ENCODE peak calls at places on chromosomes 1 and 21, in seven cellular contexts. X is HepG2, R is K562, T is HCT116, D is GM12878, P is SK-N-SH, A is H1. C is an unnamed sample.

GRCh38 chr1:107523061-107523460 is 382.2 kb downstream of the NTNG1 start:
- DNase-seq in X (no peak), R (no peak), T (no peak), D (no peak), P (no peak), A (no peak), C (no peak)

GRCh38 chr1:77762072-77762476 is 2.4 kb upstream of the USP33 start:
- DNase-seq in X (peak; percentile 33), R (peak; percentile 28), T (peak; percentile 65), D (no peak), P (no peak), A (no peak), C (no peak)

GRCh38 chr1:154711416-154711815 is 103.4 kb upstream of the ADAR start:
- DNase-seq in X (no peak), R (no peak), T (no peak), D (no peak), P (no peak), A (no peak), C (no peak)

GRCh38 chr1:119943216-119943615 is 46.9 kb upstream of the ADAM30 start:
- DNase-seq in X (no peak), R (no peak), T (no peak), D (no peak), P (no peak), A (no peak), C (no peak)

GRCh38 chr1:229288516-229288915 is 17.6 kb downstream of the RAB4A start:
- DNase-seq in X (no peak), R (no peak), T (no peak), D (no peak), P (no peak), A (no peak), C (no peak)

GRCh38 chr1:13651279-13651678 is 48.7 kb upstream of the PRDM2 start:
- DNase-seq in X (peak; percentile 48), R (no peak), T (no peak), D (no peak), P (no peak), A (no peak), C (no peak)

GRCh38 chr1:208010487-208011079 is 99.7 kb upstream of the CD34 start:
- DNase-seq in X (no peak), R (no peak), T (no peak), D (no peak), P (no peak), A (no peak), C (no peak)

GRCh38 chr1:155192346-155193274 is 15.1 kb downstream of the THBS3 start:
- DNase-seq in X (no peak), R (peak; percentile 80), T (no peak), D (no peak), P (peak; percentile 55), A (peak; percentile 83), C (peak; percentile 97)

GRCh38 chr1:45299981-45300668 is 26.6 kb upstream of the HPDL start:
- DNase-seq in X (peak; percentile 80), R (peak; percentile 65), T (peak; percentile 51), D (no peak), P (peak; percentile 66), A (peak; percentile 46), C (peak; percentile 74)

GRCh38 chr1:175480343-175480827 is 263.0 kb downstream of the TNR start:
- DNase-seq in X (no peak), R (no peak), T (no peak), D (no peak), P (no peak), A (no peak), C (no peak)

DNA sequence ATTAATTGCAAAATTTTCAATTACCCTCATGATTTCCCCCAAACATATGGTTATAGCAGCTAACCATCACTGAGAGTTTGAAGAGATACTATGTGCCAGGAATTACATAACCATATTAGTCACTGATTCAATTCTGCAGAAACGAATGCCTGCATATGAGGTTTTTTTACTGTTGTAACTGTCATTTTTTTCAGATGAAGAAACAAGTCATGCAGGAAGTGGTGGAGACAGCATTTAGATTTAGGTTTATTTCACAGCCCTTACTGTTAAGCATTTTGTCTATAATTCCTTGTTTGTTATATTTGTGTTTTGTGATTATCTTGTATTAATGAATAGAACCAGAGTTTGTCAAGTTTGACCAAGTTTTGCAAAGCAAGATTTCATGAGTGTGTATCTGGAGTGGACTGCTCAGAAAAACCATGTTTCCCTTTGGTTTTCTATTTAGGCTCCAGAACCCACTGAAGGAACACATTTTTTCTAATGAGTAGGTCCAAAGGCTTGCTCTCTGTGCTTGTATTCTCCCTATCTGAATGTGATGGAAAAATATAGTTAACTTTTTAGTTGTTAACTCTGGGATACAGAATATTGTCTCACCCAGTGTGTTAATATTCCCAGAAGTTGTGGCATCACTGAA is 308.5 kb upstream of the ADAMTS5 start:
- DNase-seq in X (no peak), R (no peak), T (no peak), D (no peak), P (peak; percentile 15), A (no peak), C (no peak)
- TF ChIP-seq JUND in X (no peak), R (no peak), T (no peak), D (no peak), P (peak; percentile 70), A (no peak), C (no peak)

DNA sequence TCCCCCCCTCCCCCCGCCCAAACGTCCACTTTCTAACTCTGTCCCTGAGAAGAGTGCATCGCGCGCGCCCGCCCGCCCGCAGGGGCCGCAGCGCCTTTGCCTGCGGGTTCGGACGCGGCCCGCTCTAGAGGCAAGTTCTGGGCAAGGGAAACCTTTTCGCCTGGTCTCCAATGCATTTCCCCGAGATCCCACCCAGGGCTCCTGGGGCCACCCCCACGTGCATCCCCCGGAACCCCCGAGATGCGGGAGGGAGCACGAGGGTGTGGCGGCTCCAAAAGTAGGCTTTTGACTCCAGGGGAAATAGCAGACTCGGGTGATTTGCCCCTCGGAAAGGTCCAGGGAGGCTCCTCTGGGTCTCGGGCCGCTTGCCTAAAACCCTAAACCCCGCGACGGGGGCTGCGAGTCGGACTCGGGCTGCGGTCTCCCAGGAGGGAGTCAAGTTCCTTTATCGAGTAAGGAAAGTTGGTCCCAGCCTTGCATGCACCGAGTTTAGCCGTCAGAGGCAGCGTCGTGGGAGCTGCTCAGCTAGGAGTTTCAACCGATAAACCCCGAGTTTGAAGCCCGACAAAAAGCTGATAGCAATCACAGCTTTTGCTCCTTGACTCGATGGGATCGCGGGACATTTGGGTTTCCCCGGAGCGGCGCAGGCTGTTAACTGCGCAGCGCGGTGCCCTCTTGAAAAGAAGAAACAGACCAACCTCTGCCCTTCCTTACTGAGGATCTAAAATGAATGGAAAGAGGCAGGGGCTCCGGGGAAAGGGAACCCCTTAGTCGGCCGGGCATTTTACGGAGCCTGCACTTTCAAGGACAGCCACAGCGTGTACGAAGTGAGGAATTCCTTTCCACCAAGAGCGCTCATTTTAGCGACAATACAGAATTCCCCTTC is 158.1 kb downstream of the RUNX1 start:
- DNase-seq in X (no peak), R (no peak), T (no peak), D (no peak), P (peak; percentile 20), A (peak; percentile 67), C (peak; percentile 21)
- TF ChIP-seq JUND in X (no peak), R (no peak), T (no peak), D (no peak), P (no peak), A (no peak), C (no peak)

GRCh38 chr1:160830321-160831153 is 32.1 kb downstream of the CD244 start:
- DNase-seq in X (peak; percentile 40), R (peak; percentile 65), T (peak; percentile 53), D (no peak), P (peak; percentile 14), A (peak; percentile 91), C (peak; percentile 77)
- TF ChIP-seq JUND in X (no peak), R (no peak), T (no peak), D (no peak), P (no peak), A (no peak), C (no peak)

DNA sequence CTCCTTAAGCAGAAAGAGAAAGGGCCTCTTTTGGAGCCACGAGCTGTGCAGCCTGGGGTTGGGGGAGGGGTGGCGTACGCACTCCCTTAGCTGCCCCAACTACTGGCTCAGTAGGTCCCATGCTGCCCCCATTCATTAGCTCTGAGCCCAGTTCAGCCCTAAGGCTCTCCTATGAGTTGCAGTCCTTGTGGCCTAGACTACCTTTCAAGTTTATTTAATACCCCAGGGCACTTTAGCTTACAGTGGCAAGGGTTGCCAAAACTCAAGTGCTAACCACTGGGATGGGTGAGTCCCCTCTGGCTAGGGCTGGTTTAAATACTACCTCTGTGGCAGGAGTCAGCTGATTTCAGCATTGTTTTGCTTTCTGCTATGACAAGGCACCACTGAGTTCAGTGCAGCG is 118.2 kb downstream of the ODF2L start:
- DNase-seq in X (no peak), R (no peak), T (no peak), D (no peak), P (no peak), A (no peak), C (no peak)
- TF ChIP-seq JUND in X (no peak), R (no peak), T (no peak), D (no peak), P (no peak), A (no peak), C (no peak)

GRCh38 chr1:230415405-230416119 is 10.6 kb downstream of the PGBD5 start:
- DNase-seq in X (no peak), R (no peak), T (no peak), D (no peak), P (peak; percentile 82), A (no peak), C (no peak)
- TF ChIP-seq JUND in X (no peak), R (no peak), T (no peak), D (no peak), P (no peak), A (no peak), C (no peak)

C was measured in T47D.